ENCODE peak calls at places on chromosomes 6 and 20, in five cellular contexts. A is nephron progenitor cell, N is aorta, L is T-helper 17 cell, F is T-cell. M is an unnamed sample.

GRCh38 chr6:80690611-80691090 is 584.2 kb downstream of the BCKDHB start:
- DNase-seq in A (no peak), N (no peak), L (no peak), F (no peak), M (no peak)

GRCh38 chr6:5151295-5151954 is 66.3 kb downstream of the PPP1R3G start:
- DNase-seq in A (no peak), N (no peak), L (no peak), F (no peak), M (no peak)

GRCh38 chr6:31907158-31907813 is 5.4 kb upstream of the ZBTB12 start:
- DNase-seq in A (no peak), N (peak; percentile 46), L (no peak), F (no peak), M (no peak)

GRCh38 chr6:158290659-158291058 is 21.6 kb upstream of the TULP4 start:
- DNase-seq in A (no peak), N (no peak), L (peak; percentile 16), F (peak; percentile 30), M (peak; percentile 16)

GRCh38 chr6:44263357-44264100 is 1.8 kb downstream of the NFKBIE start:
- DNase-seq in A (peak; percentile 42), N (peak; percentile 67), L (peak; percentile 47), F (no peak), M (no peak)

GRCh38 chr20:49319204-49319809 is 41.5 kb upstream of the ZNFX1 start:
- DNase-seq in A (no peak), N (no peak), L (no peak), F (no peak), M (no peak)

GRCh38 chr20:31704225-31705119 is 18.2 kb downstream of the BCL2L1 start:
- DNase-seq in A (no peak), N (no peak), L (no peak), F (no peak), M (no peak)

GRCh38 chr6:157912326-157912725 is 69.3 kb upstream of the SYNJ2 start:
- DNase-seq in A (no peak), N (no peak), L (no peak), F (no peak), M (no peak)

GRCh38 chr6:41976794-41977484 is 35.3 kb upstream of the CCND3 start:
- DNase-seq in A (no peak), N (no peak), L (no peak), F (no peak), M (no peak)

GRCh38 chr6:26534681-26535465 is 3.3 kb upstream of the HMGN4 start:
- DNase-seq in A (no peak), N (no peak), L (no peak), F (no peak), M (no peak)

GRCh38 chr6:146047356-146047755 is 18.5 kb downstream of the GRM1 start:
- DNase-seq in A (no peak), N (no peak), L (no peak), F (no peak), M (no peak)

GRCh38 chr20:23144856-23145255 is 58.7 kb upstream of the CD93 start:
- DNase-seq in A (no peak), N (no peak), L (no peak), F (no peak), M (no peak)

GRCh38 chr6:135270676-135271536 is 89.8 kb downstream of the MYB start:
- DNase-seq in A (no peak), N (no peak), L (no peak), F (no peak), M (no peak)

GRCh38 chr20:51811040-51811351 is 8.7 kb upstream of the SALL4 start:
- DNase-seq in A (no peak), N (no peak), L (no peak), F (no peak), M (no peak)

GRCh38 chr6:136526196-136526930 is 23.9 kb downstream of the MAP7 start:
- DNase-seq in A (peak; percentile 56), N (no peak), L (no peak), F (no peak), M (peak; percentile 8)

GRCh38 chr6:1787894-1788293 is 178.2 kb downstream of the FOXC1 start:
- DNase-seq in A (no peak), N (peak; percentile 83), L (no peak), F (no peak), M (no peak)

GRCh38 chr6:28880894-28881780 is 42.6 kb downstream of the TRIM27 start:
- DNase-seq in A (peak; percentile 84), N (peak; percentile 88), L (no peak), F (peak; percentile 38), M (peak; percentile 15)

GRCh38 chr20:11982289-11982957 is 64.7 kb downstream of the BTBD3 start:
- DNase-seq in A (no peak), N (no peak), L (no peak), F (no peak), M (no peak)

GRCh38 chr6:166768761-166769160 is 141.7 kb upstream of the RPS6KA2 start:
- DNase-seq in A (no peak), N (no peak), L (no peak), F (no peak), M (no peak)

GRCh38 chr6:2684059-2684749 is 66.5 kb downstream of the MYLK4 start:
- DNase-seq in A (no peak), N (no peak), L (no peak), F (no peak), M (no peak)

GRCh38 chr20:63917811-63918210 is 22.9 kb downstream of the DNAJC5 start:
- DNase-seq in A (peak; percentile 31), N (no peak), L (no peak), F (no peak), M (no peak)

GRCh38 chr20:34389206-34389953 is 26.3 kb downstream of the ITCH start:
- DNase-seq in A (no peak), N (no peak), L (no peak), F (no peak), M (no peak)

GRCh38 chr6:87196275-87196842 is 41.0 kb downstream of the ZNF292 start:
- DNase-seq in A (no peak), N (no peak), L (no peak), F (no peak), M (no peak)

GRCh38 chr20:64237316-64237715 is 18.2 kb upstream of the PCMTD2 start:
- DNase-seq in A (no peak), N (peak; percentile 66), L (no peak), F (no peak), M (no peak)

GRCh38 chr20:56222945-56223344 is 25.6 kb upstream of the MC3R start:
- DNase-seq in A (no peak), N (no peak), L (no peak), F (no peak), M (no peak)

GRCh38 chr20:63873477-63873971 is 8.5 kb downstream of the TPD52L2 start:
- DNase-seq in A (no peak), N (no peak), L (no peak), F (no peak), M (no peak)

GRCh38 chr20:32437391-32438074 is 79.4 kb downstream of the ASXL1 start:
- DNase-seq in A (no peak), N (no peak), L (no peak), F (no peak), M (no peak)

GRCh38 chr6:36615018-36615761 is 21.0 kb downstream of the SRSF3 start:
- DNase-seq in A (peak; percentile 30), N (no peak), L (no peak), F (no peak), M (peak; percentile 24)

GRCh38 chr20:63228786-63229185 is 6.9 kb upstream of the BIRC7 start:
- DNase-seq in A (no peak), N (no peak), L (no peak), F (no peak), M (no peak)

GRCh38 chr6:132713355-132714134 is at the start of gene VNN1:
- DNase-seq in A (no peak), N (no peak), L (no peak), F (no peak), M (no peak)

GRCh38 chr20:47334022-47334551 is 22.4 kb downstream of the ZMYND8 start:
- DNase-seq in A (no peak), N (no peak), L (no peak), F (no peak), M (no peak)

GRCh38 chr20:25197173-25197869 is 1.8 kb downstream of the ENTPD6 start:
- DNase-seq in A (no peak), N (no peak), L (no peak), F (no peak), M (no peak)

GRCh38 chr6:100121854-100122609 is 128.0 kb upstream of the MCHR2 start:
- DNase-seq in A (no peak), N (no peak), L (no peak), F (no peak), M (no peak)

GRCh38 chr6:160960839-160961238 is 30.7 kb upstream of the MAP3K4 start:
- DNase-seq in A (no peak), N (no peak), L (no peak), F (no peak), M (no peak)

GRCh38 chr6:136984578-136984977 is 60.2 kb downstream of the IL20RA start:
- DNase-seq in A (no peak), N (no peak), L (no peak), F (no peak), M (no peak)

GRCh38 chr6:39402239-39402751 is 79.8 kb upstream of the KCNK16 start:
- DNase-seq in A (no peak), N (no peak), L (no peak), F (no peak), M (no peak)

GRCh38 chr6:38782616-38783015 is 67.5 kb downstream of the DNAH8 start:
- DNase-seq in A (no peak), N (no peak), L (no peak), F (no peak), M (no peak)

GRCh38 chr20:3470208-3470626 is 601 bp upstream of the ATRN start:
- DNase-seq in A (no peak), N (no peak), L (no peak), F (no peak), M (no peak)

M was measured in CD4-positive, CD25-positive, alpha-beta regulatory T cell.